ENCODE peak calls at places on chromosomes 6 and 20, in seven cellular contexts. W is left ventricle myocardium superior; S is EL; O is effector memory CD8-positive, alpha-beta T cell; T is nucleus accumbens; G is hepatocyte; X is NCI-H2171 treated with DMSO at 0.1 percent for 48 hours. N is an unnamed sample.

GRCh38 chr6:139932671-139933070 is 558.2 kb upstream of the CITED2 start:
- DNase-seq in W (no peak), S (no peak), O (no peak), T (no peak), G (no peak), X (no peak), N (no peak)

GRCh38 chr6:170148709-170149470 is 142.0 kb downstream of the DLL1 start:
- DNase-seq in W (no peak), S (no peak), O (no peak), T (no peak), G (no peak), X (no peak), N (no peak)

GRCh38 chr6:7673063-7673536 is 52.8 kb upstream of the BMP6 start:
- DNase-seq in W (peak; percentile 58), S (peak; percentile 53), O (no peak), T (no peak), G (peak; percentile 27), X (no peak), N (peak; percentile 81)

GRCh38 chr6:137165375-137166246 is 7.8 kb downstream of the IL22RA2 start:
- DNase-seq in W (peak; percentile 51), S (no peak), O (peak; percentile 49), T (no peak), G (no peak), X (no peak), N (no peak)

GRCh38 chr6:32224696-32225095 is 829 bp upstream of the NOTCH4 start:
- DNase-seq in W (no peak), S (no peak), O (no peak), T (no peak), G (no peak), X (no peak), N (no peak)

GRCh38 chr20:46388945-46389344 is 17.5 kb downstream of the ELMO2 start:
- DNase-seq in W (no peak), S (no peak), O (no peak), T (no peak), G (no peak), X (peak; percentile 90), N (no peak)

GRCh38 chr6:26104457-26105108 is 17.4 kb downstream of the HFE start:
- DNase-seq in W (no peak), S (no peak), O (no peak), T (no peak), G (peak; percentile 56), X (peak; percentile 61), N (no peak)

GRCh38 chr20:63915471-63915870 is 20.5 kb downstream of the DNAJC5 start:
- DNase-seq in W (peak; percentile 83), S (no peak), O (no peak), T (no peak), G (no peak), X (no peak), N (no peak)

GRCh38 chr6:111417181-111417585 is 65.8 kb downstream of the REV3L start:
- DNase-seq in W (peak; percentile 24), S (no peak), O (no peak), T (no peak), G (no peak), X (peak; percentile 61), N (peak; percentile 31)

GRCh38 chr6:70312165-70312564 is 9.3 kb upstream of the COL9A1 start:
- DNase-seq in W (no peak), S (peak; percentile 77), O (no peak), T (no peak), G (no peak), X (no peak), N (peak; percentile 33)

GRCh38 chr6:128520436-128521301 is at the start of gene PTPRK:
- DNase-seq in W (peak; percentile 97), S (peak; percentile 93), O (peak; percentile 63), T (peak; percentile 89), G (peak; percentile 98), X (peak; percentile 89), N (peak; percentile 98)

GRCh38 chr6:112831022-112831421 is 483.9 kb downstream of the RFPL4B start:
- DNase-seq in W (no peak), S (peak; percentile 10), O (no peak), T (no peak), G (no peak), X (no peak), N (no peak)

GRCh38 chr20:53447271-53447670 is 146.4 kb downstream of the ZNF217 start:
- DNase-seq in W (no peak), S (no peak), O (no peak), T (no peak), G (no peak), X (no peak), N (no peak)

GRCh38 chr6:14635933-14636599 is 518.5 kb downstream of the CD83 start:
- DNase-seq in W (no peak), S (no peak), O (peak; percentile 17), T (no peak), G (no peak), X (no peak), N (no peak)

GRCh38 chr20:7383218-7383617 is 557.0 kb downstream of the HAO1 start:
- DNase-seq in W (no peak), S (no peak), O (no peak), T (no peak), G (no peak), X (no peak), N (no peak)

GRCh38 chr6:26045046-26045938 is 41.9 kb upstream of the HFE start:
- DNase-seq in W (peak; percentile 56), S (peak; percentile 97), O (peak; percentile 85), T (peak; percentile 6), G (no peak), X (peak; percentile 95), N (peak; percentile 97)

GRCh38 chr6:90401933-90402830 is 105.5 kb upstream of the BACH2 start:
- DNase-seq in W (no peak), S (peak; percentile 23), O (peak; percentile 33), T (no peak), G (no peak), X (no peak), N (no peak)

GRCh38 chr20:46058656-46059281 is 29.8 kb downstream of the SLC12A5 start:
- DNase-seq in W (no peak), S (no peak), O (no peak), T (no peak), G (peak; percentile 32), X (no peak), N (peak; percentile 15)

GRCh38 chr20:64048402-64049044 is 916 bp downstream of the SOX18 start:
- DNase-seq in W (peak; percentile 29), S (no peak), O (no peak), T (no peak), G (no peak), X (no peak), N (no peak)

GRCh38 chr6:2990932-2991506 is 8.7 kb upstream of the NQO2 start:
- DNase-seq in W (no peak), S (no peak), O (no peak), T (no peak), G (no peak), X (no peak), N (no peak)

GRCh38 chr6:79257381-79258205 is 23.1 kb upstream of the HMGN3 start:
- DNase-seq in W (no peak), S (peak; percentile 65), O (no peak), T (no peak), G (peak; percentile 20), X (no peak), N (peak; percentile 44)

GRCh38 chr20:45037050-45037449 is 63.9 kb downstream of the KCNS1 start:
- DNase-seq in W (no peak), S (peak; percentile 68), O (no peak), T (no peak), G (no peak), X (no peak), N (no peak)

GRCh38 chr6:105594821-105595220 is 191.9 kb upstream of the PREP start:
- DNase-seq in W (no peak), S (peak; percentile 67), O (no peak), T (no peak), G (no peak), X (no peak), N (no peak)

GRCh38 chr6:31586596-31586995 is 519 bp downstream of the LST1 start:
- DNase-seq in W (no peak), S (no peak), O (peak; percentile 44), T (no peak), G (no peak), X (no peak), N (no peak)

GRCh38 chr6:170127151-170127550 is 163.7 kb downstream of the DLL1 start:
- DNase-seq in W (no peak), S (no peak), O (no peak), T (no peak), G (peak; percentile 2), X (no peak), N (no peak)

GRCh38 chr20:41178904-41179432 is 41.6 kb downstream of the PLCG1 start:
- DNase-seq in W (peak; percentile 64), S (no peak), O (no peak), T (no peak), G (no peak), X (no peak), N (no peak)

GRCh38 chr20:56989516-56989915 is 276.9 kb downstream of the BMP7 start:
- DNase-seq in W (no peak), S (peak; percentile 14), O (no peak), T (no peak), G (no peak), X (no peak), N (no peak)

GRCh38 chr6:153129873-153130514 is 1.1 kb downstream of the RGS17 start:
- DNase-seq in W (peak; percentile 23), S (peak; percentile 21), O (no peak), T (no peak), G (peak; percentile 15), X (no peak), N (peak; percentile 53)

GRCh38 chr6:166173292-166173951 is 5.8 kb upstream of the TBXT start:
- DNase-seq in W (no peak), S (no peak), O (no peak), T (no peak), G (peak; percentile 32), X (no peak), N (no peak)

GRCh38 chr6:125821825-125822281 is 31.1 kb downstream of the NCOA7 start:
- DNase-seq in W (no peak), S (peak; percentile 8), O (no peak), T (no peak), G (peak; percentile 26), X (peak; percentile 84), N (no peak)

GRCh38 chr20:34536798-34537394 is 20.7 kb downstream of the DYNLRB1 start:
- DNase-seq in W (peak; percentile 83), S (no peak), O (peak; percentile 11), T (no peak), G (no peak), X (no peak), N (no peak)

GRCh38 chr6:149840345-149841075 is 23.6 kb downstream of the LRP11 start:
- DNase-seq in W (peak; percentile 91), S (peak; percentile 85), O (peak; percentile 9), T (no peak), G (peak; percentile 80), X (peak; percentile 48), N (peak; percentile 94)